ENCODE peak calls at places on chromosomes 12 and 14, in ten cellular contexts. W is fibroblast of lung, B is mammary epithelial cell, L is HCT116, E is GM23248, T is neural progenitor cell, J is GM12878, N is MM.1S, Q is endothelial cell of umbilical vein, P is astrocyte. V is an unnamed sample.

GRCh38 chr14:71355324-71356201 is 448.3 kb downstream of the PCNX1 start:
- DNase-seq in W (peak; percentile 87), B (peak; percentile 38), L (no peak), E (peak; percentile 70), T (no peak), J (no peak), N (no peak), Q (peak; percentile 37), P (peak; percentile 86), V (no peak)

GRCh38 chr14:77372304-77372841 is 4.5 kb downstream of the TMED8 start:
- DNase-seq in W (peak; percentile 86), B (no peak), L (no peak), E (peak; percentile 46), T (peak; percentile 69), J (peak; percentile 83), N (no peak), Q (no peak), P (peak; percentile 82), V (no peak)

GRCh38 chr14:32403688-32404087 is 74.6 kb downstream of the AKAP6 start:
- DNase-seq in W (peak; percentile 77), B (peak; percentile 21), L (no peak), E (peak; percentile 55), T (no peak), J (no peak), N (no peak), Q (no peak), P (peak; percentile 74), V (no peak)

GRCh38 chr14:88063807-88064206 is 58.9 kb downstream of the GPR65 start:
- DNase-seq in W (no peak), B (no peak), L (no peak), E (no peak), T (no peak), J (no peak), N (no peak), Q (no peak), P (no peak), V (no peak)

GRCh38 chr14:21454843-21455550 is 926 bp downstream of the CHD8 start:
- DNase-seq in W (no peak), B (no peak), L (no peak), E (peak; percentile 45), T (no peak), J (no peak), N (no peak), Q (no peak), P (no peak), V (no peak)

GRCh38 chr14:92339426-92339825 is 16.5 kb downstream of the SLC24A4 start:
- DNase-seq in W (no peak), B (no peak), L (no peak), E (no peak), T (no peak), J (no peak), N (no peak), Q (no peak), P (no peak), V (no peak)

GRCh38 chr12:57213068-57213715 is 3.4 kb upstream of the NXPH4 start:
- DNase-seq in W (peak; percentile 68), B (peak; percentile 68), L (peak; percentile 59), E (peak; percentile 90), T (peak; percentile 84), J (peak; percentile 27), N (peak; percentile 68), Q (peak; percentile 82), P (peak; percentile 46), V (no peak)

GRCh38 chr14:42676636-42677035 is 1070.0 kb downstream of the LRFN5 start:
- DNase-seq in W (no peak), B (no peak), L (no peak), E (no peak), T (no peak), J (no peak), N (no peak), Q (no peak), P (no peak), V (no peak)

GRCh38 chr12:68007466-68007865 is 18.2 kb downstream of the IFNG-AS1 start:
- DNase-seq in W (no peak), B (no peak), L (no peak), E (peak; percentile 55), T (no peak), J (no peak), N (no peak), Q (no peak), P (no peak), V (no peak)

GRCh38 chr14:52079239-52079956 is 10.5 kb upstream of the NID2 start:
- DNase-seq in W (peak; percentile 68), B (peak; percentile 56), L (no peak), E (peak; percentile 53), T (no peak), J (no peak), N (no peak), Q (peak; percentile 20), P (peak; percentile 60), V (no peak)

GRCh38 chr12:110109037-110109836 is 14.9 kb upstream of the IFT81 start:
- DNase-seq in W (peak; percentile 100), B (peak; percentile 89), L (no peak), E (peak; percentile 99), T (peak; percentile 26), J (no peak), N (no peak), Q (peak; percentile 81), P (peak; percentile 100), V (no peak)

GRCh38 chr12:2009623-2010022 is 5.4 kb upstream of the DCP1B start:
- DNase-seq in W (no peak), B (no peak), L (no peak), E (no peak), T (no peak), J (no peak), N (no peak), Q (no peak), P (no peak), V (no peak)

GRCh38 chr12:50156641-50157040 is 10.5 kb downstream of the CERS5 start:
- DNase-seq in W (no peak), B (no peak), L (no peak), E (no peak), T (no peak), J (no peak), N (no peak), Q (no peak), P (no peak), V (no peak)

GRCh38 chr12:132550830-132551229 is 59.6 kb downstream of the LRCOL1 start:
- DNase-seq in W (no peak), B (no peak), L (no peak), E (no peak), T (no peak), J (no peak), N (no peak), Q (no peak), P (no peak), V (no peak)

GRCh38 chr12:95218164-95218851 is 701 bp downstream of the VEZT start:
- DNase-seq in W (peak; percentile 63), B (peak; percentile 85), L (no peak), E (peak; percentile 86), T (no peak), J (peak; percentile 39), N (peak; percentile 57), Q (peak; percentile 81), P (peak; percentile 60), V (no peak)

GRCh38 chr12:98985156-98985555 is 340.1 kb downstream of the APAF1 start:
- DNase-seq in W (no peak), B (no peak), L (no peak), E (no peak), T (no peak), J (no peak), N (no peak), Q (no peak), P (no peak), V (no peak)

GRCh38 chr12:6963741-6964446 is 6.6 kb downstream of the PHB2 start:
- DNase-seq in W (no peak), B (no peak), L (no peak), E (no peak), T (no peak), J (no peak), N (peak; percentile 5), Q (no peak), P (no peak), V (no peak)

GRCh38 chr14:99272669-99273024 is 650 bp upstream of the BCL11B start:
- DNase-seq in W (no peak), B (no peak), L (no peak), E (no peak), T (no peak), J (no peak), N (no peak), Q (no peak), P (no peak), V (peak; percentile 64)

GRCh38 chr14:99271951-99272668 is at the start of gene BCL11B:
- DNase-seq in W (peak; percentile 83), B (peak; percentile 88), L (peak; percentile 82), E (peak; percentile 76), T (peak; percentile 71), J (peak; percentile 24), N (peak; percentile 80), Q (peak; percentile 84), P (peak; percentile 76), V (peak; percentile 99)

GRCh38 chr14:99274346-99275221 is 2.6 kb upstream of the BCL11B start:
- DNase-seq in W (peak; percentile 85), B (peak; percentile 89), L (peak; percentile 78), E (peak; percentile 68), T (peak; percentile 97), J (no peak), N (peak; percentile 14), Q (peak; percentile 73), P (peak; percentile 75), V (no peak)

GRCh38 chr14:99273724-99274345 is 1.8 kb upstream of the BCL11B start:
- DNase-seq in W (peak; percentile 6), B (peak; percentile 40), L (no peak), E (peak; percentile 15), T (no peak), J (no peak), N (no peak), Q (no peak), P (no peak), V (no peak)

GRCh38 chr14:99273025-99273723 is 1.2 kb upstream of the BCL11B start:
- DNase-seq in W (peak; percentile 17), B (peak; percentile 62), L (no peak), E (peak; percentile 18), T (peak; percentile 68), J (no peak), N (no peak), Q (peak; percentile 9), P (no peak), V (no peak)
- TF ChIP-seq EZH2 in W (peak; percentile 82), B (no peak), L (no peak), E (peak; percentile 8), T (peak; percentile 84), J (no peak), N (no peak), Q (no peak), P (no peak), V (no peak)

GRCh38 chr14:95733212-95733611 is 19.3 kb upstream of the TCL1A start:
- DNase-seq in W (no peak), B (no peak), L (no peak), E (no peak), T (no peak), J (no peak), N (no peak), Q (no peak), P (no peak), V (no peak)
- H3K27ac ChIP-seq in W (no peak overlapping the region), B (no peak overlapping the region), L (no peak overlapping the region), E (no peak overlapping the region), T (no peak overlapping the region), J (no peak overlapping the region), N (no peak overlapping the region), Q (no peak overlapping the region), P (no peak overlapping the region), V (no peak overlapping the region)

GRCh38 chr12:34400986-34401658 is 378.8 kb downstream of the ALG10 start:
- DNase-seq in W (no peak), B (no peak), L (no peak), E (no peak), T (no peak), J (no peak), N (no peak), Q (no peak), P (no peak), V (no peak)
- H3K9me3 ChIP-seq in W (no peaks in the 10 kb centered on the region), B (peaks cover 46% of the 10 kb centered on the region), L (no peaks in the 10 kb centered on the region), E (no peaks in the 10 kb centered on the region), T (no peaks in the 10 kb centered on the region), J (no peaks in the 10 kb centered on the region), N (no peaks in the 10 kb centered on the region), Q (peaks cover 3% of the 10 kb centered on the region), P (peaks cover 42% of the 10 kb centered on the region), V (no peaks in the 10 kb centered on the region)

GRCh38 chr14:38207830-38208815 is at the start of gene SSTR1:
- DNase-seq in W (peak; percentile 12), B (no peak), L (no peak), E (peak; percentile 56), T (peak; percentile 44), J (no peak), N (no peak), Q (peak; percentile 36), P (no peak), V (no peak)
- TF ChIP-seq EZH2 in W (no peak), B (no peak), L (no peak), E (no peak), T (peak; percentile 89), J (no peak), N (no peak), Q (no peak), P (peak; percentile 70), V (no peak)